ENCODE peak calls at places on chromosome 1, in four cellular contexts. One of them, this sample, is unnamed.

GRCh38 chr1:107750364-107750959 is 214.5 kb downstream of the VAV3 start:
- DNase-seq in K562: peak
- DNase-seq in suprapubic skin: no peak
- DNase-seq in A549: peak
- DNase-seq in this sample: peak

GRCh38 chr1:202007703-202008489 is 2.5 kb upstream of the ELF3 start:
- DNase-seq in K562: peak
- DNase-seq in suprapubic skin: no peak
- DNase-seq in A549: no peak
- DNase-seq in this sample: peak

GRCh38 chr1:164765557-164765956 is 206.6 kb downstream of the PBX1 start:
- DNase-seq in K562: no peak
- DNase-seq in suprapubic skin: no peak
- DNase-seq in A549: peak
- DNase-seq in this sample: peak

GRCh38 chr1:48080343-48081255 is 83.4 kb upstream of the TRABD2B start:
- DNase-seq in K562: no peak
- DNase-seq in suprapubic skin: no peak
- DNase-seq in A549: no peak
- DNase-seq in this sample: no peak

GRCh38 chr1:97332716-97333115 is 588.1 kb downstream of the DPYD start:
- DNase-seq in K562: no peak
- DNase-seq in suprapubic skin: no peak
- DNase-seq in A549: no peak
- DNase-seq in this sample: no peak

GRCh38 chr1:228162286-228163003 is 3.2 kb upstream of the IBA57 start:
- DNase-seq in K562: peak
- DNase-seq in suprapubic skin: peak
- DNase-seq in A549: no peak
- DNase-seq in this sample: no peak

GRCh38 chr1:44860891-44861290 is 17.8 kb upstream of the PTCH2 start:
- DNase-seq in K562: no peak
- DNase-seq in suprapubic skin: no peak
- DNase-seq in A549: no peak
- DNase-seq in this sample: no peak

GRCh38 chr1:30513396-30514136 is 209.8 kb downstream of the MATN1 start:
- DNase-seq in K562: no peak
- DNase-seq in suprapubic skin: no peak
- DNase-seq in A549: no peak
- DNase-seq in this sample: no peak

GRCh38 chr1:212205843-212206242 is 79.4 kb upstream of the PPP2R5A start:
- DNase-seq in K562: peak
- DNase-seq in suprapubic skin: no peak
- DNase-seq in A549: no peak
- DNase-seq in this sample: no peak

GRCh38 chr1:162899422-162900168 is 38.6 kb upstream of the CCDC190 start:
- DNase-seq in K562: no peak
- DNase-seq in suprapubic skin: no peak
- DNase-seq in A549: no peak
- DNase-seq in this sample: no peak

GRCh38 chr1:201476670-201477344 is 7.8 kb upstream of the PHLDA3 start:
- DNase-seq in K562: no peak
- DNase-seq in suprapubic skin: no peak
- DNase-seq in A549: no peak
- DNase-seq in this sample: no peak

GRCh38 chr1:193058529-193059281 is 455 bp downstream of the UCHL5 start:
- DNase-seq in K562: peak
- DNase-seq in suprapubic skin: peak
- DNase-seq in A549: peak
- DNase-seq in this sample: no peak

GRCh38 chr1:13828454-13829151 is 128.6 kb downstream of the PRDM2 start:
- DNase-seq in K562: peak
- DNase-seq in suprapubic skin: no peak
- DNase-seq in A549: peak
- DNase-seq in this sample: no peak

GRCh38 chr1:94275116-94275515 is 37.7 kb upstream of the ARHGAP29 start:
- DNase-seq in K562: no peak
- DNase-seq in suprapubic skin: no peak
- DNase-seq in A549: no peak
- DNase-seq in this sample: no peak

GRCh38 chr1:61226791-61227567 is 144.6 kb downstream of the NFIA start:
- DNase-seq in K562: no peak
- DNase-seq in suprapubic skin: no peak
- DNase-seq in A549: peak
- DNase-seq in this sample: no peak

GRCh38 chr1:21247892-21248715 is 42.2 kb downstream of the ECE1 start:
- DNase-seq in K562: no peak
- DNase-seq in suprapubic skin: no peak
- DNase-seq in A549: no peak
- DNase-seq in this sample: no peak

GRCh38 chr1:192978195-192978710 is 80.9 kb downstream of the UCHL5 start:
- DNase-seq in K562: peak
- DNase-seq in suprapubic skin: no peak
- DNase-seq in A549: no peak
- DNase-seq in this sample: no peak

GRCh38 chr1:96510911-96511310 is 210.7 kb upstream of the PTBP2 start:
- DNase-seq in K562: no peak
- DNase-seq in suprapubic skin: no peak
- DNase-seq in A549: no peak
- DNase-seq in this sample: no peak

GRCh38 chr1:246836647-246837046 is 95.1 kb downstream of the AHCTF1 start:
- DNase-seq in K562: no peak
- DNase-seq in suprapubic skin: no peak
- DNase-seq in A549: no peak
- DNase-seq in this sample: no peak

GRCh38 chr1:245748246-245748645 is 593.5 kb downstream of the KIF26B start:
- DNase-seq in K562: no peak
- DNase-seq in suprapubic skin: no peak
- DNase-seq in A549: no peak
- DNase-seq in this sample: no peak

GRCh38 chr1:154851392-154852177 is 18.5 kb downstream of the KCNN3 start:
- DNase-seq in K562: peak
- DNase-seq in suprapubic skin: no peak
- DNase-seq in A549: no peak
- DNase-seq in this sample: no peak

GRCh38 chr1:5949074-5949760 is 43.0 kb downstream of the NPHP4 start:
- DNase-seq in K562: peak
- DNase-seq in suprapubic skin: peak
- DNase-seq in A549: no peak
- DNase-seq in this sample: no peak

GRCh38 chr1:116769561-116769977 is 15.3 kb downstream of the CD2 start:
- DNase-seq in K562: no peak
- DNase-seq in suprapubic skin: no peak
- DNase-seq in A549: no peak
- DNase-seq in this sample: no peak

GRCh38 chr1:226995064-226995965 is 55.2 kb downstream of the COQ8A start:
- DNase-seq in K562: no peak
- DNase-seq in suprapubic skin: no peak
- DNase-seq in A549: no peak
- DNase-seq in this sample: no peak

GRCh38 chr1:206505702-206506375 is 1.5 kb upstream of the RASSF5 start:
- DNase-seq in K562: peak
- DNase-seq in suprapubic skin: no peak
- DNase-seq in A549: no peak
- DNase-seq in this sample: no peak

DNA sequence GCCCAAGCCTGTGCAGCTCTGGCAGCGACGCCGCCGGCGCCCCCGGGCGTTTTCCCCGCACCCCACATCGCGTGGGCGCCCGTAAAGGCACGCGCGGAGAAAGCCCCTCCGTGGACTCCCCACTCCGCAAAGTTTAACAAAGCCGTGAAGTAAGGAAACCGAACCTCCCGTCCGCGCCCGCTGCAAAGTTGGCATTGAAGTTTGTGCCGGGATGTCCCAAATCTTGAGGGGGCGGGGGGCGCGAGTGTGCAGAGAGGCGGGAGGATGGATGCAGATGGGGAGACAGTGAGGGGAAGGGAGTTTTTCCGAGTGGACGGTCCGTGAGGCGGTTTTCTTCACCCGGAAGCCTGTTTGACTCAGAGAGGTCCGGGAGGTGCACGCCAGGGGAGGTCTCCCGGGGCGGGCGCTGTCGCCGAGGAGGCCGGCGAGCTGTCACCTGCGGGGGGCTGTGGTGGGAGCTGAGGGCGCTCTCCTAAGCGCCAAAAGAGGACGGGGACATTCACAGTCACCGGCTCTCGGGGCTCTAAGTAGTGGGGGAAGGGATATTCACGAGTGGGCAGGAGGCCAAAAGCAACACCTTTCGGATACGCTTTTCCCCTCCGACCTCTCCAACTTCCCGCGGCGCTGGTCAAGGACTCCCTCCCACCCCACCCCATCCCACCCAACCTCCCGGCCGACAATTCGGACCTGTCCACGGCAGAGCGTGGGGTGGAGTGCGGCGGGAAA is 1.3 kb downstream of the WLS start:
- DNase-seq in K562: no peak
- DNase-seq in suprapubic skin: peak
- DNase-seq in A549: no peak
- DNase-seq in this sample: peak
- TF ChIP-seq POLR2A in K562: no peak
- TF ChIP-seq POLR2A in suprapubic skin: no peak
- TF ChIP-seq POLR2A in A549: no peak
- TF ChIP-seq POLR2A in this sample: no peak

GRCh38 chr1:92923664-92924063 is 37.6 kb downstream of the DIPK1A start:
- DNase-seq in K562: no peak
- DNase-seq in suprapubic skin: no peak
- DNase-seq in A549: no peak
- DNase-seq in this sample: no peak
- TF ChIP-seq POLR2A in K562: no peak
- TF ChIP-seq POLR2A in suprapubic skin: no peak
- TF ChIP-seq POLR2A in A549: no peak
- TF ChIP-seq POLR2A in this sample: no peak

DNA sequence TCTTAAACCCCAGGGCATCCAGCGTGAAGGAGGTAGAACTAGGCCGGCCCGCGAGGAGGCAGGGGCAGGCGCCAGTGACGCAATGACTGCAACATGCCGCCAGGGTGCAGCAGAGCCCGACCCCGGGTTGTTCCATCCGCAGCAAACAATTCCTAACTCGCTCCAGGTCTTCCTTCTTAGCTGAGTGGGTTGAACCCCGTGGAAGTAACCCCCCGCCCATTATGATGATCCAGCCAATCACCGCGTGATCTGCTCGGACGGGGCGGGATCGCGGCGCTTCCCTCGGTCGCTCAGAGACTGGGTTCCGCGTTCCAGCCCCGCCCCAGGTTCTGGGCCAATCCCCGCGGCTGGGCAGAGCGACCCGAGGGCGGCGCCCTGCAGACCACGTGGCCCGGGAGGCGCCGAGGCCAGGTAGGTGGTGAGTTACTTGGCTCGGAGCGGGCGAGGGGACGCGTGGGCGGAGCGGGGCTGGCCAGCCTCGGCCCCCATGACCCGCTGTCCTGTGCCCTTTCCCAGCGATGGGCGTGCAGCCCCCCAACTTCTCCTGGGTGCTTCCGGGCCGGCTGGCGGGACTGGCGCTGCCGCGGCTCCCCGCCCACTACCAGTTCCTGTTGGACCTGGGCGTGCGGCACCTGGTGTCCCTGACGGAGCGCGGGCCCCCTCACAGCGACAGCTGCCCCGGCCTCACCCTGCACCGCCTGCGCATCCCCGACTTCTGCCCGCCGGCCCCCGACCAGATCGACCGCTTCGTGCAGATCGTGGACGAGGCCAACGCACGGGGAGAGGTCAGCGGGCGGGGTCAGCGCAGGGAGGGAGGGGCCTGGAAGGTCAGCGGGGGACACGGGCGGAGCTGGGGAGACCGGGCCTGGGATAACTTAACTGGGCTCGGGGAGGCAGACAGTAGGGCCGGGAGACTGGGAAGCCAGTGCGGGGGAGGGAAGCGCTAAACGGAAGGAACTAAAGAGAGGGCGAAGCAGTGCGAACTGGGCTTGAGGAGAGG is at the start of gene DUSP23:
- DNase-seq in K562: peak
- DNase-seq in suprapubic skin: peak
- DNase-seq in A549: peak
- DNase-seq in this sample: peak
- TF ChIP-seq POLR2A in K562: peak
- TF ChIP-seq POLR2A in suprapubic skin: no peak
- TF ChIP-seq POLR2A in A549: peak
- TF ChIP-seq POLR2A in this sample: peak

GRCh38 chr1:2227341-2228156 is 570 bp upstream of the SKI start:
- DNase-seq in K562: peak
- DNase-seq in suprapubic skin: peak
- DNase-seq in A549: peak
- DNase-seq in this sample: peak
- TF ChIP-seq POLR2A in K562: peak
- TF ChIP-seq POLR2A in suprapubic skin: peak
- TF ChIP-seq POLR2A in A549: peak
- TF ChIP-seq POLR2A in this sample: peak